ENCODE peak calls at places on chromosome 7, in four cellular contexts. B, G, Z and J are unnamed samples.

GRCh38 chr7:14095233-14095950 is 105.9 kb upstream of the ETV1 start:
- DNase-seq in B (no peak), G (no peak), Z (no peak), J (no peak)

GRCh38 chr7:5223646-5224340 is 33.8 kb downstream of the WIPI2 start:
- DNase-seq in G (no peak), Z (no peak), B (peak; percentile 45), J (peak; percentile 52)

GRCh38 chr7:518630-519428 is 817 bp downstream of the PDGFA start:
- DNase-seq in G (peak; percentile 81), B (peak; percentile 92), Z (no peak), J (peak; percentile 95)

GRCh38 chr7:3922175-3922635 is 621.2 kb downstream of the SDK1 start:
- DNase-seq in G (no peak), Z (peak; percentile 71), B (no peak), J (peak; percentile 57)

GRCh38 chr7:66371096-66371824 is 166.1 kb downstream of the TPST1 start:
- DNase-seq in B (no peak), G (no peak), Z (no peak), J (no peak)

GRCh38 chr7:11557627-11558026 is 274.4 kb downstream of the THSD7A start:
- DNase-seq in B (no peak), Z (peak; percentile 52), G (no peak), J (peak; percentile 21)

GRCh38 chr7:29254663-29255062 is 60.1 kb downstream of the CHN2 start:
- DNase-seq in B (no peak), Z (no peak), G (no peak), J (no peak)

GRCh38 chr7:71705217-71705616 is 573.3 kb downstream of the GALNT17 start:
- DNase-seq in B (no peak), Z (no peak), G (no peak), J (no peak)

GRCh38 chr7:156634117-156634516 is 6.5 kb upstream of the RNF32 start:
- DNase-seq in B (no peak), G (no peak), Z (no peak), J (no peak)

GRCh38 chr7:142477079-142477651 is 219.3 kb upstream of the PRSS58 start:
- DNase-seq in Z (no peak), G (no peak), B (no peak), J (no peak)

GRCh38 chr7:158588085-158588877 is 658 bp upstream of the PTPRN2 start:
- DNase-seq in G (no peak), B (peak; percentile 57), Z (no peak), J (no peak)
- H3K4me3 ChIP-seq in G (peak overlapping the region; percentile 17), B (peak overlapping the region; percentile 53), Z (no peak overlapping the region), J (no peak overlapping the region)

GRCh38 chr7:6266699-6267098 is 5.7 kb downstream of the CYTH3 start:
- DNase-seq in G (no peak), Z (no peak), B (no peak), J (no peak)
- H3K36me3 ChIP-seq in G (no peaks in the 10 kb centered on the region), Z (no peaks in the 10 kb centered on the region), B (no peaks in the 10 kb centered on the region), J (no peaks in the 10 kb centered on the region)

GRCh38 chr7:151728746-151729145 is 148.2 kb downstream of the PRKAG2 start:
- DNase-seq in G (no peak), B (no peak), Z (no peak), J (no peak)
- H3K4me3 ChIP-seq in G (no peak overlapping the region), B (no peak overlapping the region), Z (no peak overlapping the region), J (no peak overlapping the region)

GRCh38 chr7:151071032-151071866 is 9.4 kb downstream of the FASTK start:
- DNase-seq in Z (no peak), B (no peak), G (no peak), J (no peak)
- H3K36me3 ChIP-seq in Z (peaks cover 51% of the 10 kb centered on the region), B (peaks cover 84% of the 10 kb centered on the region), G (peaks cover 29% of the 10 kb centered on the region), J (peaks cover 45% of the 10 kb centered on the region)

DNA sequence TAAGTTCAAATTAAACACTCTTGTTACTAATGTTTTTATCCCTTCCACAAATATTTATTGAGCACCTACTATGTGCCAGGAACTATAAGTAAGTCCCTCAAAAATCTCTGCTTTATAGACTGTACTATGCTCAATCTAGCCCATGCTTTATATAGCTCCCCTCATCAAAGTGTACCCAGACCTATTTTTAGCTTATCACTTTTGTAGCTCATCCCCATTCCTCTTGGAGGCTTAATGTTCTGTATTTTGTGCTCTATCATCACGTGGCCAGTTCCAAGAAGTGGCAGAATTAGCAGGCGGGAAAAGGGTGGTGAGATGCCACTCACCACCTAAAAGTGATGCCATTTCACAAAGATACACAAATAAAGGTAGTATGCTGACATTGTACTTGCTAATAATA is 138.1 kb upstream of the BET1 start:
- DNase-seq in G (no peak), Z (no peak), B (no peak), J (no peak)
- H3K4me3 ChIP-seq in G (no peak overlapping the region), Z (no peak overlapping the region), B (no peak overlapping the region), J (no peak overlapping the region)

GRCh38 chr7:44693641-44694313 is 54.9 kb upstream of the ZMIZ2 start:
- DNase-seq in B (peak; percentile 47), G (no peak), Z (no peak), J (no peak)

GRCh38 chr7:44696728-44697127 is 51.9 kb upstream of the ZMIZ2 start:
- DNase-seq in Z (no peak), G (no peak), B (no peak), J (no peak)

GRCh38 chr7:44695756-44696155 is 52.9 kb upstream of the ZMIZ2 start:
- DNase-seq in G (no peak), Z (no peak), B (no peak), J (no peak)

GRCh38 chr7:44694326-44694725 is 54.3 kb upstream of the ZMIZ2 start:
- DNase-seq in G (no peak), B (no peak), Z (no peak), J (no peak)

GRCh38 chr7:44694766-44695165 is 53.9 kb upstream of the ZMIZ2 start:
- DNase-seq in B (no peak), Z (no peak), G (no peak), J (no peak)
- H3K36me3 ChIP-seq in B (peaks cover 57% of the 10 kb centered on the region), Z (peaks cover 26% of the 10 kb centered on the region), G (peaks cover 7% of the 10 kb centered on the region), J (peaks cover 4% of the 10 kb centered on the region)

GRCh38 chr7:2566890-2567662 is 8.3 kb downstream of the IQCE start:
- DNase-seq in G (no peak), B (no peak), Z (no peak), J (peak; percentile 49)
- H3K4me3 ChIP-seq in G (peak overlapping the region; percentile 10), B (peak overlapping the region; percentile 16), Z (no peak overlapping the region), J (no peak overlapping the region)

GRCh38 chr7:107955394-107955793 is 47.6 kb downstream of the LAMB1 start:
- DNase-seq in G (no peak), B (no peak), Z (no peak), J (no peak)
- H3K36me3 ChIP-seq in G (no peaks in the 10 kb centered on the region), B (peaks cover 42% of the 10 kb centered on the region), Z (no peaks in the 10 kb centered on the region), J (peaks cover 28% of the 10 kb centered on the region)

DNA sequence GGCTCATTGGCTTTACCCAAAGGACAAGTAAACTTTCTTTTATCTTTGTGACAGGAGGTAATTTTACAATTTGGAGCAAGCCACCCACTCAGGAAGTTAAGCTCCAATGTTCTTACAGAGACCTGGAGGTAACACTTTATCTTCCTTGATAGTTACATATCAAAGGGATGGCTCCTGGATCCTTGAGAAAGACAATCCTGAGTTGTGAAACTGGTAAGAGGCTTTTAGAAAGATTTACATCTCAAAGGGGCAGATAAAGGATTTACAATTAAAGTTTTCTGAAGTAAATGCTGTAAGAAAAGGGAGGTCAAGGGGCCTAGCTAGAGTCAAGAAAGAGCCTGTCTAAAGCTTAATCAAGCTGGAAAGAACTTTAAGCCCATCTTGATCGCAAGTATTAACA is 124.4 kb upstream of the ZNF804B start:
- DNase-seq in G (no peak), B (no peak), Z (peak; percentile 50), J (no peak)
- H3K4me3 ChIP-seq in G (no peak overlapping the region), B (no peak overlapping the region), Z (no peak overlapping the region), J (no peak overlapping the region)